ENCODE peak calls at places on chromosomes 1 and 21, in nine cellular contexts. D is tibial nerve, L is mammary epithelial cell, S is tibial artery, N is fibroblast of the aortic adventitia, P is Calu3, V is left ventricle myocardium inferior, E is fibroblast of lung, K is esophagus squamous epithelium. F is an unnamed sample.

GRCh38 chr1:36053978-36054377 is 29.9 kb upstream of the TEKT2 start:
- DNase-seq in D (no peak), L (no peak), S (no peak), N (no peak), P (no peak), V (no peak), E (no peak), K (no peak), F (no peak)

GRCh38 chr1:110927484-110928075 is 36.1 kb downstream of the LRIF1 start:
- DNase-seq in D (no peak), L (peak; percentile 59), S (no peak), N (no peak), P (no peak), V (no peak), E (no peak), K (no peak), F (peak; percentile 18)

GRCh38 chr1:194598098-194598497 is 1411.7 kb upstream of the B3GALT2 start:
- DNase-seq in D (no peak), L (no peak), S (no peak), N (no peak), P (no peak), V (no peak), E (peak; percentile 5), K (no peak), F (no peak)

GRCh38 chr1:157119008-157119407 is 19.2 kb downstream of the ETV3 start:
- DNase-seq in D (no peak), L (no peak), S (no peak), N (no peak), P (no peak), V (no peak), E (no peak), K (no peak), F (no peak)

GRCh38 chr1:50704126-50704525 is 255.9 kb downstream of the FAF1 start:
- DNase-seq in D (peak; percentile 39), L (peak; percentile 26), S (no peak), N (peak; percentile 53), P (peak; percentile 43), V (no peak), E (peak; percentile 50), K (no peak), F (peak; percentile 59)

GRCh38 chr1:58158465-58159423 is 387.8 kb downstream of the OMA1 start:
- DNase-seq in D (no peak), L (no peak), S (no peak), N (no peak), P (no peak), V (no peak), E (no peak), K (no peak), F (no peak)

GRCh38 chr1:31831397-31832378 is 15.9 kb upstream of the SPOCD1 start:
- DNase-seq in D (no peak), L (peak; percentile 54), S (no peak), N (peak; percentile 50), P (no peak), V (no peak), E (no peak), K (no peak), F (peak; percentile 63)

GRCh38 chr1:19477284-19478240 is 7.8 kb downstream of the CAPZB start:
- DNase-seq in D (no peak), L (no peak), S (no peak), N (peak; percentile 54), P (no peak), V (no peak), E (no peak), K (no peak), F (no peak)

GRCh38 chr1:52159033-52159789 is 17.3 kb downstream of the ZFYVE9 start:
- DNase-seq in D (no peak), L (peak; percentile 60), S (no peak), N (peak; percentile 38), P (peak; percentile 17), V (no peak), E (peak; percentile 38), K (no peak), F (peak; percentile 14)

GRCh38 chr1:214429951-214430742 is 121.3 kb downstream of the PTPN14 start:
- DNase-seq in D (no peak), L (no peak), S (no peak), N (peak; percentile 57), P (no peak), V (no peak), E (peak; percentile 26), K (no peak), F (no peak)

GRCh38 chr1:29505537-29506220 is 269.4 kb downstream of the PTPRU start:
- DNase-seq in D (no peak), L (no peak), S (peak; percentile 32), N (no peak), P (no peak), V (no peak), E (no peak), K (no peak), F (no peak)

GRCh38 chr1:205286335-205286950 is 35.1 kb downstream of the NUAK2 start:
- DNase-seq in D (no peak), L (peak; percentile 91), S (no peak), N (no peak), P (no peak), V (no peak), E (peak; percentile 57), K (no peak), F (peak; percentile 41)

GRCh38 chr1:165288301-165289120 is 68.0 kb downstream of the LMX1A start:
- DNase-seq in D (no peak), L (no peak), S (no peak), N (no peak), P (peak; percentile 20), V (no peak), E (no peak), K (no peak), F (no peak)

GRCh38 chr1:165287781-165288180 is 68.7 kb downstream of the LMX1A start:
- DNase-seq in D (no peak), L (no peak), S (no peak), N (no peak), P (no peak), V (no peak), E (no peak), K (no peak), F (no peak)

GRCh38 chr1:165289556-165289955 is 67.0 kb downstream of the LMX1A start:
- DNase-seq in D (no peak), L (no peak), S (no peak), N (no peak), P (no peak), V (no peak), E (no peak), K (no peak), F (no peak)

GRCh38 chr1:165287329-165287728 is 69.2 kb downstream of the LMX1A start:
- DNase-seq in D (no peak), L (no peak), S (no peak), N (no peak), P (no peak), V (no peak), E (no peak), K (no peak), F (no peak)

DNA sequence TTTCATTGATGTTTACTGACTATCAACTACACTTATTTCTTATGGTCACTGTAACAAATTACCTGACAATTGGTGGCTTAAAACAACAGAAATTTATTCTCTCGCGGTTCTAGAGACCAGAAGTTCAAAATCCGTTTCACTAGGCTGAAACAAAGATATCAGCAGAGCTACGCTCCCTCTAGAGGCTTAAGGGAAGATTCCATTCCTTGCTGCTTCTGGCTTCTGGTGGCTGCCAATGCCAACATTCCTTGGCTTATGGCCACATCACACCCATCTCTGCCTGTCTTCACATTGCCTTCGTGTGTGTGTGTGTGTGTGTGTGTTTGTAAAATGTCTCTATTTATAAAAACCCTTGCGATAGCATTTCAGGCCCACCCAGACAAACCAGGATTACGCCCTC is 66.4 kb downstream of the LMX1A start:
- DNase-seq in D (no peak), L (peak; percentile 4), S (no peak), N (peak; percentile 28), P (no peak), V (no peak), E (no peak), K (no peak), F (peak; percentile 31)
- TF ChIP-seq CTCF in D (no peak), L (peak; percentile 29), S (no peak), N (peak; percentile 19), P (no peak), V (no peak), E (no peak), K (no peak), F (no peak)

GRCh38 chr1:203593723-203594122 is 32.9 kb upstream of the ATP2B4 start:
- DNase-seq in D (no peak), L (peak; percentile 62), S (no peak), N (no peak), P (peak; percentile 39), V (no peak), E (peak; percentile 32), K (no peak), F (no peak)
- TF ChIP-seq CTCF in D (no peak), L (peak; percentile 39), S (no peak), N (peak; percentile 5), P (no peak), V (peak; percentile 42), E (no peak), K (peak; percentile 51), F (peak; percentile 22)

GRCh38 chr21:42784276-42784675 is 95.1 kb downstream of the WDR4 start:
- DNase-seq in D (no peak), L (no peak), S (no peak), N (no peak), P (no peak), V (no peak), E (no peak), K (no peak), F (no peak)

GRCh38 chr21:42779431-42779861 is 99.9 kb downstream of the WDR4 start:
- DNase-seq in D (no peak), L (no peak), S (no peak), N (no peak), P (no peak), V (no peak), E (no peak), K (no peak), F (no peak)

GRCh38 chr21:42781981-42782722 is 97.2 kb downstream of the WDR4 start:
- DNase-seq in D (no peak), L (no peak), S (no peak), N (no peak), P (no peak), V (no peak), E (no peak), K (no peak), F (no peak)

GRCh38 chr21:42782723-42783247 is 96.6 kb downstream of the WDR4 start:
- DNase-seq in D (no peak), L (no peak), S (no peak), N (no peak), P (no peak), V (no peak), E (no peak), K (no peak), F (no peak)

GRCh38 chr21:42781150-42781980 is 98.0 kb downstream of the WDR4 start:
- DNase-seq in D (peak; percentile 20), L (peak; percentile 27), S (no peak), N (no peak), P (peak; percentile 41), V (no peak), E (no peak), K (no peak), F (no peak)
- TF ChIP-seq CTCF in D (no peak), L (peak; percentile 9), S (no peak), N (no peak), P (no peak), V (no peak), E (no peak), K (no peak), F (no peak)

DNA sequence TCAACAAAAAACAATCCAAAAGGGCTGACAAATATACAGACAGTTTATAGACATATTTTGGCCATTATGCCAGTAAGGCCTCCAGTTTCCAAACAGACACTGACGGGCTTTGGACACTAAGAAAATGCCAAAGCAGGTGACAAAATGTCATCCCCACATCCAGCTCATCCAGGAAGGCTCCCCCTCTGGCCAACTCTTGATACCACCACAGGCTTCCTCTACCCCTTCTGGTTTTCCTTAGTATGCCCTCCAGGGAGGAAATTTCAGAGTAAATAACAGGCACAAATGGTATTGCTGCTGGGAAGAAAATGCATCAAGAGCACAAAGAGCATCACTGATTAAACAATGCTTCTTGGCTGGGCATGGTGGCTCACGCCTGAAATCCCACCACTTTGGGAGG is 225.3 kb downstream of the VAV3 start:
- DNase-seq in D (no peak), L (no peak), S (no peak), N (no peak), P (no peak), V (no peak), E (no peak), K (no peak), F (no peak)
- TF ChIP-seq CTCF in D (no peak), L (no peak), S (no peak), N (no peak), P (no peak), V (no peak), E (no peak), K (no peak), F (no peak)